ENCODE peak calls at places on chromosomes 7 and 10, in seven cellular contexts. G is PC-9, P is GM23248, E is GM23338, I is PC-3, C is SK-N-SH, H is MM.1S. N is an unnamed sample.

GRCh38 chr7:158782638-158783490 is 46.4 kb downstream of the ESYT2 start:
- DNase-seq in G (peak; percentile 86), P (peak; percentile 85), E (peak; percentile 51), I (peak; percentile 45), C (no peak), H (no peak), N (peak; percentile 9)

GRCh38 chr10:86684305-86684704 is 16.0 kb downstream of the LDB3 start:
- DNase-seq in G (peak; percentile 55), P (peak; percentile 20), E (peak; percentile 60), I (peak; percentile 49), C (peak; percentile 74), H (no peak), N (peak; percentile 63)

GRCh38 chr10:43048301-43049051 is 28.4 kb upstream of the RET start:
- DNase-seq in G (no peak), P (peak; percentile 53), E (no peak), I (no peak), C (peak; percentile 24), H (no peak), N (no peak)

GRCh38 chr10:101656915-101657314 is 38.1 kb downstream of the FBXW4 start:
- DNase-seq in G (no peak), P (no peak), E (no peak), I (no peak), C (no peak), H (no peak), N (no peak)

GRCh38 chr10:3948843-3949242 is 163.8 kb upstream of the KLF6 start:
- DNase-seq in G (no peak), P (no peak), E (no peak), I (peak; percentile 88), C (peak; percentile 40), H (no peak), N (no peak)

GRCh38 chr7:120190566-120190965 is 82.4 kb upstream of the KCND2 start:
- DNase-seq in G (no peak), P (no peak), E (peak; percentile 47), I (no peak), C (no peak), H (no peak), N (peak; percentile 76)

GRCh38 chr7:137583199-137583598 is 239.7 kb upstream of the PTN start:
- DNase-seq in G (no peak), P (no peak), E (no peak), I (no peak), C (no peak), H (no peak), N (no peak)

GRCh38 chr7:31875424-31875823 is 188.4 kb downstream of the PPP1R17 start:
- DNase-seq in G (no peak), P (peak; percentile 52), E (no peak), I (peak; percentile 26), C (no peak), H (no peak), N (no peak)

GRCh38 chr10:36647540-36647939 is 477.9 kb upstream of the ANKRD30A start:
- DNase-seq in G (no peak), P (no peak), E (peak; percentile 67), I (no peak), C (no peak), H (no peak), N (no peak)

GRCh38 chr7:37942934-37943610 is 22.6 kb downstream of the EPDR1 start:
- DNase-seq in G (no peak), P (no peak), E (peak; percentile 70), I (no peak), C (peak; percentile 12), H (no peak), N (peak; percentile 54)

GRCh38 chr10:17742918-17743317 is 9.1 kb upstream of the TMEM236 start:
- DNase-seq in G (peak; percentile 50), P (peak; percentile 68), E (peak; percentile 66), I (peak; percentile 49), C (peak; percentile 49), H (peak; percentile 67), N (peak; percentile 52)

GRCh38 chr10:126944191-126944590 is 39.0 kb downstream of the DOCK1 start:
- DNase-seq in G (no peak), P (no peak), E (no peak), I (no peak), C (no peak), H (no peak), N (no peak)
- H4K20me1 ChIP-seq in G (no peaks in the 10 kb centered on the region), P (peaks cover 7% of the 10 kb centered on the region), E (peaks cover 9% of the 10 kb centered on the region), I (no peaks in the 10 kb centered on the region), C (peaks cover 32% of the 10 kb centered on the region), H (no peaks in the 10 kb centered on the region), N (no peaks in the 10 kb centered on the region)

GRCh38 chr10:68345621-68346020 is 12.9 kb upstream of the PBLD start:
- DNase-seq in G (no peak), P (no peak), E (no peak), I (no peak), C (no peak), H (no peak), N (no peak)
- H3F3A ChIP-seq in G (peaks cover 86% of the 10 kb centered on the region), P (peaks cover 92% of the 10 kb centered on the region), E (peaks cover 15% of the 10 kb centered on the region), I (peaks cover 51% of the 10 kb centered on the region), C (peaks cover 93% of the 10 kb centered on the region), H (peaks cover 34% of the 10 kb centered on the region), N (peaks cover 87% of the 10 kb centered on the region)

DNA sequence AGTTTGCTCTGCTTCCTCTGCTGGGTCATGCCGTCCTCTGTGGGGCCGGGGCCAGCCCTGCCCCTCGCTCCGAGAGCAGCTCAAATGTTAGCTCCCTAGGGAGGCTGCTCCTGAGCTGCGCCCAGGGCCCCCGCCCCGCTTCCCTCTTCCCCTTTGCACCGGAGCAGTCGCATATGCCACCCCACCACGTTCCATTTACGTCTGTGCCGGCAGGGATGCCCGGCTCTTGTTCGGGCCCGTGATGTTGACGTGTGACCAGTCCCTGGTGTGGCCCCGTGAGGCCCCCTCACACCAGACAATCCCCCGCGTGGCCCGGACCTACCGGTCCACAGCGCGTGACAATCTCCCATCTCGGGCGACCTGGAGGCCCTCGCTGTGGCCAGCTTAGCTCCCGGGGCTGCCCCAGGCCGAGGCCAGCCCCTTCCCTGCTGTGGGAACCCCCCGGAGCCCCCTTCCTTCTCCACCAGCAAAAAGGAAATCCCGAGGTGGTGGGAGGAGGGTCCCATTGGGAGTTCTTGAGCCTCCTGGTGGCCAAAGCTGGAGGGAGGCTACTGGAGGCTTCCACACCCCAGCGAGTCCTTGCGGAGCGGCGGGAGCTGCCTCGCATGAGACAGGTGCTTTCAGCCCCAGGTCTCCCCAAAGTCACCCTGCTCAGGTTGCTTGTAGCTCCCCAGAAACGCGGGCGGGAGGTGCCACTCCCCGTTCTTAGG is 15.2 kb downstream of the FAM20C start:
- DNase-seq in G (no peak), P (no peak), E (peak; percentile 78), I (no peak), C (no peak), H (no peak), N (peak; percentile 63)
- H4K20me1 ChIP-seq in G (no peaks in the 10 kb centered on the region), P (no peaks in the 10 kb centered on the region), E (no peaks in the 10 kb centered on the region), I (no peaks in the 10 kb centered on the region), C (no peaks in the 10 kb centered on the region), H (no peaks in the 10 kb centered on the region), N (no peaks in the 10 kb centered on the region)

GRCh38 chr10:119803264-119803663 is 69.4 kb downstream of the MCMBP start:
- DNase-seq in G (no peak), P (peak; percentile 77), E (no peak), I (peak; percentile 13), C (no peak), H (no peak), N (no peak)
- H3F3A ChIP-seq in G (no peaks in the 10 kb centered on the region), P (peaks cover 20% of the 10 kb centered on the region), E (no peaks in the 10 kb centered on the region), I (no peaks in the 10 kb centered on the region), C (peaks cover 5% of the 10 kb centered on the region), H (peaks cover 6% of the 10 kb centered on the region), N (no peaks in the 10 kb centered on the region)

DNA sequence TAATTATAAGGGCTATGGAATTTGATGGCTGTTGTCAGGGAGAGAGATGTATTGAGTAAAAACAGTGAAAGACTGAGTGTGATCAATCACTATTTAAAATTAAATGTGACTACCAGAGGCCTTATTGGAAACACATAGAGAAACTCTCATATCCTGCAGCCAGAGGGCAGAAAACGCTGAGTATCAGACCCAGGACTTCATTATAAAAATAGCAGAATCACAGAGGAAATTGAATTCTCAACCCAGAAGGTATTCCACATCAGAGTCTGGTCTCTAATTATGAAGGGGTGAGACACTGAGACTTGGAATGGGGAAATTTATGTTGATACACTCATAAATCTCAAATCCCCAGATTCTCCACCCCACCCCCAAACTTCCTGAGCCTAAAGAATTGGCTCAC is 69.5 kb upstream of the IL6 start:
- DNase-seq in G (no peak), P (no peak), E (no peak), I (no peak), C (no peak), H (no peak), N (no peak)
- H4K20me1 ChIP-seq in G (no peaks in the 10 kb centered on the region), P (no peaks in the 10 kb centered on the region), E (no peaks in the 10 kb centered on the region), I (no peaks in the 10 kb centered on the region), C (no peaks in the 10 kb centered on the region), H (no peaks in the 10 kb centered on the region), N (no peaks in the 10 kb centered on the region)

GRCh38 chr7:18532813-18533212 is 37.3 kb downstream of the HDAC9 start:
- DNase-seq in G (no peak), P (no peak), E (no peak), I (no peak), C (no peak), H (no peak), N (no peak)

GRCh38 chr7:18529213-18529612 is 33.7 kb downstream of the HDAC9 start:
- DNase-seq in G (no peak), P (no peak), E (no peak), I (no peak), C (no peak), H (no peak), N (no peak)

GRCh38 chr7:18534481-18534880 is 38.9 kb downstream of the HDAC9 start:
- DNase-seq in G (no peak), P (no peak), E (no peak), I (no peak), C (no peak), H (no peak), N (no peak)

GRCh38 chr7:18530224-18531179 is 35.0 kb downstream of the HDAC9 start:
- DNase-seq in G (no peak), P (no peak), E (no peak), I (no peak), C (no peak), H (no peak), N (no peak)

DNA sequence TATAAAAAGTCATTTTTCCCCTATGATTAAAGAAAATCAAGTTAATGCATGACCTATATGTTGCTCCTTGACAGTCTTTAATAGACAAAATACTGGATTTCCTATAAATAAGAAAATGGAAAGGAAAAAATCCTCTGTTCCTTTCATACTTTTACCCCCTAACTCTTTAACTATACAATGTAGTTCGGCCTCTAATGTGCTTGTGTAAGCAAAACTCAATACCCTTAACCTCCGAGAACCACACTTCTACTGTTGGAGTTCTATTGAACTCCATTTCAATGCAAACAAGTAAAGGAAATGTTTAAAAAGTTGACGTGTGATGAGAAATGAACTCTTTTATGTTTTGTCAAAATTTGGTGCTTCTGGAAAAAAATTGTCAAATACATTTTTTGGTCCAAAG is 36.0 kb downstream of the HDAC9 start:
- DNase-seq in G (no peak), P (no peak), E (no peak), I (no peak), C (no peak), H (no peak), N (no peak)
- H3F3A ChIP-seq in G (no peaks in the 10 kb centered on the region), P (no peaks in the 10 kb centered on the region), E (no peaks in the 10 kb centered on the region), I (no peaks in the 10 kb centered on the region), C (peaks cover 31% of the 10 kb centered on the region), H (no peaks in the 10 kb centered on the region), N (no peaks in the 10 kb centered on the region)

GRCh38 chr7:127759945-127760421 is 108.0 kb downstream of the SND1 start:
- DNase-seq in G (no peak), P (no peak), E (peak; percentile 33), I (no peak), C (no peak), H (no peak), N (no peak)
- H4K20me1 ChIP-seq in G (peaks cover 63% of the 10 kb centered on the region), P (peaks cover 10% of the 10 kb centered on the region), E (peaks cover 50% of the 10 kb centered on the region), I (peaks cover 18% of the 10 kb centered on the region), C (peaks cover 60% of the 10 kb centered on the region), H (peaks cover 65% of the 10 kb centered on the region), N (no peaks in the 10 kb centered on the region)

GRCh38 chr7:74496272-74496671 is 42.6 kb downstream of the GTF2IRD1 start:
- DNase-seq in G (no peak), P (no peak), E (no peak), I (no peak), C (no peak), H (no peak), N (no peak)
- H3F3A ChIP-seq in G (no peaks in the 10 kb centered on the region), P (no peaks in the 10 kb centered on the region), E (peaks cover 15% of the 10 kb centered on the region), I (no peaks in the 10 kb centered on the region), C (no peaks in the 10 kb centered on the region), H (no peaks in the 10 kb centered on the region), N (peaks cover 12% of the 10 kb centered on the region)